ENCODE peak calls at places on chromosome X, in five cellular contexts. H is islet precursor cell; F is stimulated activated CD4-positive, alpha-beta T cell treated with anti-CD3 and anti-CD28 coated beads, Interleukin-4, amount 100 ng/mL, for 4 hours; Y is neural progenitor cell; V is activated CD4-positive, alpha-beta T cell treated with anti-CD3 and anti-CD28 coated beads, Interleukin-2, amount 10 ng/mL, durations not matched to agents 7 days and 5 days. Q is an unnamed sample.

GRCh38 chrX:107827137-107827831 is 1.6 kb downstream of the MID2 start:
- DNase-seq in V (no peak), Y (no peak), H (no peak), F (no peak), Q (no peak)

GRCh38 chrX:103248553-103248952 is 6.4 kb downstream of the TCEAL8 start:
- DNase-seq in H (no peak), Y (no peak), F (no peak), V (peak), Q (no peak)

GRCh38 chrX:84188320-84188834 is 378 bp upstream of the RPS6KA6 start:
- DNase-seq in H (peak), V (no peak), F (no peak), Y (peak), Q (peak)

GRCh38 chrX:10819973-10820372 is 199.6 kb upstream of the MID1 start:
- DNase-seq in V (no peak), Y (no peak), H (no peak), F (no peak), Q (no peak)

GRCh38 chrX:17617794-17618193 is 119.5 kb upstream of the SCML1 start:
- DNase-seq in V (no peak), F (no peak), H (no peak), Y (no peak), Q (no peak)

GRCh38 chrX:124098089-124098488 is 136.6 kb downstream of the STAG2 start:
- DNase-seq in V (peak), F (no peak), H (no peak), Y (peak), Q (no peak)

GRCh38 chrX:1518512-1518911 is 18.5 kb downstream of the P2RY8 start:
- DNase-seq in V (no peak), H (no peak), F (no peak), Y (no peak), Q (no peak)

GRCh38 chrX:14776901-14777300 is 96.0 kb downstream of the FANCB start:
- DNase-seq in F (no peak), Y (no peak), V (no peak), H (no peak), Q (no peak)

GRCh38 chrX:46247456-46247855 is 297.8 kb downstream of the ZNF674 start:
- DNase-seq in Y (no peak), V (no peak), F (no peak), H (no peak), Q (no peak)

GRCh38 chrX:115030635-115031034 is 13.2 kb upstream of the IL13RA2 start:
- DNase-seq in V (no peak), H (no peak), Y (no peak), F (no peak), Q (no peak)

GRCh38 chrX:115350696-115351408 is 61.3 kb downstream of the LUZP4 start:
- DNase-seq in H (no peak), V (no peak), Y (no peak), F (no peak), Q (no peak)

GRCh38 chrX:119251381-119251780 is 15.3 kb downstream of the PGRMC1 start:
- DNase-seq in H (no peak), Y (no peak), V (no peak), F (no peak), Q (no peak)

GRCh38 chrX:107936434-107936730 is 45.8 kb downstream of the TEX13B start:
- DNase-seq in Y (no peak), F (no peak), H (no peak), V (no peak), Q (no peak)

GRCh38 chrX:30150196-30150895 is 65.0 kb upstream of the MAGEB2 start:
- DNase-seq in V (no peak), H (no peak), Y (no peak), F (no peak), Q (no peak)

GRCh38 chrX:106247162-106247561 is 79.1 kb downstream of the PWWP3B start:
- DNase-seq in F (no peak), H (no peak), V (no peak), Y (no peak), Q (peak)

Q was measured in kidney epithelial cell.